ENCODE peak calls at places on chromosomes 7 and 10, in four cellular contexts. One of them, this sample, is unnamed.
A peak's percentile ranks its signal among the peaks of the same experiment; 100 is the strongest.

GRCh38 chr7:38070718-38071117 is 107.3 kb upstream of the STARD3NL start:
- DNase-seq in NCI-H460: no peak
- DNase-seq in heart right ventricle: no peak
- DNase-seq in H54: peak; percentile 24
- DNase-seq in this sample: no peak

GRCh38 chr7:155545348-155545747 is 1.0 kb downstream of the CNPY1 start:
- DNase-seq in NCI-H460: no peak
- DNase-seq in H54: no peak
- DNase-seq in heart right ventricle: no peak
- DNase-seq in this sample: no peak

GRCh38 chr10:103575416-103576075 is 82.0 kb downstream of the NEURL1 start:
- DNase-seq in heart right ventricle: no peak
- DNase-seq in H54: no peak
- DNase-seq in NCI-H460: no peak
- DNase-seq in this sample: no peak

GRCh38 chr7:6306471-6306870 is 34.0 kb upstream of the CYTH3 start:
- DNase-seq in heart right ventricle: no peak
- DNase-seq in H54: peak; percentile 83
- DNase-seq in NCI-H460: peak; percentile 26
- DNase-seq in this sample: no peak

GRCh38 chr10:30751678-30752331 is 122.3 kb upstream of the LYZL2 start:
- DNase-seq in heart right ventricle: peak; percentile 29
- DNase-seq in NCI-H460: peak; percentile 62
- DNase-seq in H54: peak; percentile 69
- DNase-seq in this sample: peak; percentile 93

GRCh38 chr7:16433568-16434122 is 12.3 kb upstream of the CRPPA start:
- DNase-seq in H54: no peak
- DNase-seq in NCI-H460: no peak
- DNase-seq in heart right ventricle: no peak
- DNase-seq in this sample: no peak

GRCh38 chr7:66626236-66626957 is 2.3 kb upstream of the KCTD7 start:
- DNase-seq in NCI-H460: peak; percentile 68
- DNase-seq in H54: no peak
- DNase-seq in heart right ventricle: no peak
- DNase-seq in this sample: no peak

GRCh38 chr10:101263146-101263837 is 34.0 kb upstream of the LBX1 start:
- DNase-seq in H54: no peak
- DNase-seq in NCI-H460: no peak
- DNase-seq in heart right ventricle: no peak
- DNase-seq in this sample: no peak

GRCh38 chr7:45924283-45924682 is 3.2 kb upstream of the IGFBP3 start:
- DNase-seq in heart right ventricle: no peak
- DNase-seq in H54: peak; percentile 86
- DNase-seq in NCI-H460: peak; percentile 40
- DNase-seq in this sample: peak; percentile 45

GRCh38 chr10:94403823-94404228 is 1.5 kb downstream of the TBC1D12 start:
- DNase-seq in NCI-H460: no peak
- DNase-seq in H54: peak; percentile 28
- DNase-seq in heart right ventricle: no peak
- DNase-seq in this sample: no peak

GRCh38 chr7:40306596-40306995 is 171.8 kb downstream of the SUGCT start:
- DNase-seq in H54: no peak
- DNase-seq in heart right ventricle: no peak
- DNase-seq in NCI-H460: no peak
- DNase-seq in this sample: no peak

GRCh38 chr10:43658227-43658626 is 9.5 kb upstream of the ZNF32 start:
- DNase-seq in NCI-H460: no peak
- DNase-seq in H54: no peak
- DNase-seq in heart right ventricle: no peak
- DNase-seq in this sample: no peak

GRCh38 chr10:28283251-28283650 is 19.6 kb downstream of the MPP7 start:
- DNase-seq in H54: no peak
- DNase-seq in NCI-H460: no peak
- DNase-seq in heart right ventricle: no peak
- DNase-seq in this sample: no peak

GRCh38 chr10:33664070-33664469 is 329.6 kb upstream of the NRP1 start:
- DNase-seq in NCI-H460: no peak
- DNase-seq in H54: no peak
- DNase-seq in heart right ventricle: no peak
- DNase-seq in this sample: no peak

GRCh38 chr10:80506189-80506575 is 31.5 kb upstream of the SH2D4B start:
- DNase-seq in H54: no peak
- DNase-seq in NCI-H460: no peak
- DNase-seq in heart right ventricle: no peak
- DNase-seq in this sample: no peak

GRCh38 chr7:64558781-64559180 is 4.1 kb downstream of the ZNF680 start:
- DNase-seq in H54: no peak
- DNase-seq in heart right ventricle: no peak
- DNase-seq in NCI-H460: no peak
- DNase-seq in this sample: no peak

GRCh38 chr10:77251297-77252013 is 386.2 kb downstream of the KCNMA1 start:
- DNase-seq in NCI-H460: peak; percentile 25
- DNase-seq in heart right ventricle: no peak
- DNase-seq in H54: no peak
- DNase-seq in this sample: no peak

GRCh38 chr10:78869508-78870439 is 199.0 kb upstream of the ZMIZ1 start:
- DNase-seq in H54: no peak
- DNase-seq in NCI-H460: no peak
- DNase-seq in heart right ventricle: no peak
- DNase-seq in this sample: no peak

GRCh38 chr7:32323687-32324086 is 166.5 kb downstream of the LSM5 start:
- DNase-seq in NCI-H460: no peak
- DNase-seq in heart right ventricle: no peak
- DNase-seq in H54: no peak
- DNase-seq in this sample: no peak

GRCh38 chr7:96786261-96786997 is 76.8 kb upstream of the SEM1 start:
- DNase-seq in NCI-H460: no peak
- DNase-seq in H54: no peak
- DNase-seq in heart right ventricle: peak; percentile 26
- DNase-seq in this sample: peak; percentile 61

GRCh38 chr7:129765352-129765751 is 153.8 kb downstream of the NRF1 start:
- DNase-seq in H54: no peak
- DNase-seq in heart right ventricle: no peak
- DNase-seq in NCI-H460: no peak
- DNase-seq in this sample: no peak

GRCh38 chr7:24742764-24743163 is 14.5 kb downstream of the GSDME start:
- DNase-seq in heart right ventricle: no peak
- DNase-seq in NCI-H460: no peak
- DNase-seq in H54: no peak
- DNase-seq in this sample: no peak

GRCh38 chr7:68050627-68051026 is 1054.0 kb downstream of the TYW1 start:
- DNase-seq in heart right ventricle: no peak
- DNase-seq in H54: no peak
- DNase-seq in NCI-H460: no peak
- DNase-seq in this sample: no peak

GRCh38 chr7:137445998-137446397 is 102.5 kb upstream of the PTN start:
- DNase-seq in H54: no peak
- DNase-seq in NCI-H460: no peak
- DNase-seq in heart right ventricle: no peak
- DNase-seq in this sample: peak; percentile 25

GRCh38 chr7:12862146-12862545 is 174.7 kb downstream of the ARL4A start:
- DNase-seq in NCI-H460: no peak
- DNase-seq in H54: no peak
- DNase-seq in heart right ventricle: no peak
- DNase-seq in this sample: no peak

GRCh38 chr7:67738958-67739357 is 742.3 kb downstream of the TYW1 start:
- DNase-seq in NCI-H460: no peak
- DNase-seq in H54: no peak
- DNase-seq in heart right ventricle: no peak
- DNase-seq in this sample: no peak

GRCh38 chr7:27168265-27168947 is 3.1 kb upstream of the HOXA9 start:
- DNase-seq in NCI-H460: no peak
- DNase-seq in H54: no peak
- DNase-seq in heart right ventricle: no peak
- DNase-seq in this sample: peak; percentile 13

GRCh38 chr10:49081532-49082275 is 33.6 kb downstream of the VSTM4 start:
- DNase-seq in NCI-H460: no peak
- DNase-seq in H54: no peak
- DNase-seq in heart right ventricle: peak; percentile 67
- DNase-seq in this sample: peak; percentile 81

GRCh38 chr10:111281516-111281915 is 204.7 kb downstream of the ADRA2A start:
- DNase-seq in NCI-H460: no peak
- DNase-seq in heart right ventricle: no peak
- DNase-seq in H54: no peak
- DNase-seq in this sample: no peak

GRCh38 chr10:31650010-31650409 is 278.6 kb downstream of the ARHGAP12 start:
- DNase-seq in H54: peak; percentile 37
- DNase-seq in heart right ventricle: peak; percentile 67
- DNase-seq in NCI-H460: no peak
- DNase-seq in this sample: peak; percentile 90

GRCh38 chr10:29131952-29132820 is 156.7 kb upstream of the LYZL1 start:
- DNase-seq in NCI-H460: no peak
- DNase-seq in heart right ventricle: peak; percentile 49
- DNase-seq in H54: peak; percentile 8
- DNase-seq in this sample: peak; percentile 67

GRCh38 chr7:78968951-78969350 is 484.5 kb downstream of the MAGI2 start:
- DNase-seq in heart right ventricle: no peak
- DNase-seq in NCI-H460: no peak
- DNase-seq in H54: no peak
- DNase-seq in this sample: no peak

GRCh38 chr7:29588900-29589696 is 25.5 kb downstream of the PRR15 start:
- DNase-seq in H54: peak; percentile 57
- DNase-seq in heart right ventricle: no peak
- DNase-seq in NCI-H460: peak; percentile 50
- DNase-seq in this sample: no peak

GRCh38 chr7:80614911-80615310 is 23.5 kb upstream of the CD36 start:
- DNase-seq in NCI-H460: no peak
- DNase-seq in heart right ventricle: no peak
- DNase-seq in H54: no peak
- DNase-seq in this sample: no peak

GRCh38 chr10:77837248-77837924 is 89.2 kb downstream of the DLG5 start:
- DNase-seq in H54: peak; percentile 73
- DNase-seq in heart right ventricle: no peak
- DNase-seq in NCI-H460: peak; percentile 54
- DNase-seq in this sample: no peak